ENCODE peak calls at places on chromosomes 6 and 20, in six cellular contexts. Z, C, Y, O, R and V are unnamed samples.

GRCh38 chr6:99852031-99852430 is 142.0 kb downstream of the MCHR2 start:
- DNase-seq in C (no peak), R (no peak), Z (no peak), Y (no peak), O (no peak), V (no peak)

GRCh38 chr20:3405696-3406358 is 1.6 kb downstream of the DNAAF9 start:
- DNase-seq in R (no peak), O (no peak), Y (no peak), Z (no peak), C (no peak), V (no peak)

GRCh38 chr6:110066091-110066490 is 88.0 kb downstream of the GPR6 start:
- DNase-seq in C (no peak), O (no peak), Z (no peak), R (no peak), Y (no peak), V (no peak)

GRCh38 chr20:9503530-9504251 is 10.7 kb upstream of the LAMP5 start:
- DNase-seq in Y (peak), R (no peak), Z (no peak), O (peak), C (no peak), V (peak)

GRCh38 chr6:69825904-69826303 is 29.1 kb upstream of the LMBRD1 start:
- DNase-seq in R (peak), O (no peak), Y (no peak), C (no peak), Z (no peak), V (no peak)

GRCh38 chr6:110534731-110535164 is 58.3 kb upstream of the SLC22A16 start:
- DNase-seq in O (no peak), Z (no peak), C (peak), R (peak), Y (no peak), V (no peak)

GRCh38 chr6:7058250-7058923 is 49.4 kb upstream of the RREB1 start:
- DNase-seq in Y (no peak), O (peak), C (no peak), R (peak), Z (no peak), V (no peak)

GRCh38 chr20:63735859-63736718 is at the start of gene LIME1:
- DNase-seq in C (no peak), R (no peak), O (no peak), Y (no peak), Z (peak), V (peak)

GRCh38 chr20:21303872-21304586 is 898 bp downstream of the XRN2 start:
- DNase-seq in Z (no peak), R (no peak), O (no peak), Y (no peak), C (no peak), V (no peak)

GRCh38 chr6:21915707-21916399 is 322.3 kb downstream of the SOX4 start:
- DNase-seq in O (peak), C (peak), R (peak), Z (no peak), Y (no peak), V (no peak)

GRCh38 chr20:32613596-32614053 is 28.5 kb upstream of the NOL4L start:
- DNase-seq in Y (no peak), R (no peak), C (no peak), O (no peak), Z (no peak), V (no peak)

GRCh38 chr6:138540468-138540867 is 41.2 kb upstream of the NHSL1 start:
- DNase-seq in R (no peak), O (no peak), Y (no peak), Z (no peak), C (no peak), V (no peak)

GRCh38 chr6:167720456-167721285 is 106.0 kb upstream of the AFDN start:
- DNase-seq in Z (no peak), C (no peak), R (no peak), Y (no peak), O (no peak), V (no peak)

GRCh38 chr20:20793570-20793969 is 81.1 kb upstream of the RALGAPA2 start:
- DNase-seq in R (no peak), O (no peak), C (no peak), Y (no peak), Z (no peak), V (no peak)

GRCh38 chr20:4951299-4951698 is 50.0 kb downstream of the SLC23A2 start:
- DNase-seq in C (peak), Z (no peak), O (peak), Y (no peak), R (peak), V (no peak)

GRCh38 chr20:5871720-5872410 is 78.5 kb downstream of the TRMT6 start:
- DNase-seq in Y (no peak), R (no peak), Z (no peak), O (no peak), C (no peak), V (no peak)

GRCh38 chr6:142566628-142567396 is 265.0 kb downstream of the ADGRG6 start:
- DNase-seq in O (peak), Z (peak), Y (peak), R (peak), C (no peak), V (peak)

GRCh38 chr6:81088133-81088532 is 664.3 kb downstream of the TENT5A start:
- DNase-seq in Z (no peak), C (no peak), Y (no peak), O (no peak), R (no peak), V (no peak)